ENCODE peak calls at places on chromosomes 2 and 18, in seven cellular contexts. N is lung, F is cardiac muscle cell, S is ovary, K is lower lobe of right lung, L is bronchial epithelial cell, M is fibroblast of lung. V is an unnamed sample.

GRCh38 chr2:68463287-68463877 is 3.7 kb downstream of the FBXO48 start:
- DNase-seq in N (no peak), F (peak; percentile 76), S (no peak), K (no peak), L (peak; percentile 66), M (peak; percentile 46), V (no peak)

GRCh38 chr2:241859436-241860183 is 916 bp upstream of the PDCD1 start:
- DNase-seq in N (no peak), F (no peak), S (peak; percentile 86), K (peak; percentile 47), L (no peak), M (no peak), V (peak; percentile 58)

GRCh38 chr2:185239491-185239890 is 499.1 kb upstream of the FSIP2 start:
- DNase-seq in N (no peak), F (no peak), S (no peak), K (no peak), L (no peak), M (no peak), V (no peak)

GRCh38 chr2:41872646-41873045 is 175.2 kb upstream of the PKDCC start:
- DNase-seq in N (no peak), F (no peak), S (no peak), K (no peak), L (no peak), M (peak; percentile 75), V (no peak)

GRCh38 chr2:109185801-109186570 is 57.0 kb downstream of the SH3RF3 start:
- DNase-seq in N (no peak), F (no peak), S (peak; percentile 70), K (no peak), L (no peak), M (peak; percentile 81), V (peak; percentile 81)

GRCh38 chr2:20490300-20491181 is 43.7 kb downstream of the RHOB start:
- DNase-seq in N (peak; percentile 35), F (no peak), S (peak; percentile 71), K (no peak), L (peak; percentile 95), M (peak; percentile 99), V (peak; percentile 85)

GRCh38 chr2:185035906-185036305 is 437.6 kb downstream of the ZNF804A start:
- DNase-seq in N (no peak), F (no peak), S (no peak), K (no peak), L (no peak), M (no peak), V (no peak)

GRCh38 chr18:50870138-50870845 is 8.6 kb upstream of the ME2 start:
- DNase-seq in N (peak; percentile 68), F (no peak), S (no peak), K (peak; percentile 61), L (peak; percentile 99), M (peak; percentile 85), V (no peak)

GRCh38 chr2:140356697-140357096 is 1576.5 kb upstream of the NXPH2 start:
- DNase-seq in N (no peak), F (no peak), S (no peak), K (no peak), L (no peak), M (no peak), V (no peak)

GRCh38 chr2:233100192-233100998 is 40.3 kb downstream of the INPP5D start:
- DNase-seq in N (no peak), F (no peak), S (no peak), K (no peak), L (no peak), M (no peak), V (no peak)

GRCh38 chr2:98825404-98825803 is 94.5 kb upstream of the MGAT4A start:
- DNase-seq in N (no peak), F (no peak), S (no peak), K (no peak), L (no peak), M (no peak), V (no peak)

GRCh38 chr2:153077311-153077710 is 358.9 kb downstream of the ARL6IP6 start:
- DNase-seq in N (no peak), F (no peak), S (no peak), K (no peak), L (no peak), M (no peak), V (no peak)

GRCh38 chr2:9336209-9336533 is 87.2 kb downstream of the ITGB1BP1 start:
- DNase-seq in N (no peak), F (no peak), S (no peak), K (no peak), L (no peak), M (peak; percentile 55), V (no peak)

GRCh38 chr2:179440642-179441251 is 176.1 kb upstream of the SESTD1 start:
- DNase-seq in N (no peak), F (no peak), S (no peak), K (no peak), L (peak; percentile 38), M (peak; percentile 23), V (no peak)

GRCh38 chr2:19810148-19810547 is 91.6 kb downstream of the TTC32 start:
- DNase-seq in N (no peak), F (no peak), S (no peak), K (no peak), L (no peak), M (no peak), V (no peak)

GRCh38 chr2:11124760-11125068 is 30.6 kb upstream of the SLC66A3 start:
- DNase-seq in N (no peak), F (no peak), S (no peak), K (no peak), L (no peak), M (no peak), V (no peak)

GRCh38 chr18:46071894-46072867 is at the start of gene PSTPIP2:
- DNase-seq in N (peak; percentile 78), F (peak; percentile 82), S (peak; percentile 69), K (peak; percentile 90), L (no peak), M (peak; percentile 68), V (peak; percentile 84)

GRCh38 chr18:45978084-45978483 is 11.0 kb upstream of the EPG5 start:
- DNase-seq in N (no peak), F (no peak), S (no peak), K (no peak), L (peak; percentile 13), M (no peak), V (no peak)

GRCh38 chr18:346607-347006 is 78.8 kb upstream of the THOC1 start:
- DNase-seq in N (no peak), F (no peak), S (no peak), K (no peak), L (no peak), M (no peak), V (no peak)

GRCh38 chr2:218010116-218010837 is 7.5 kb upstream of the TNS1 start:
- DNase-seq in N (peak; percentile 36), F (peak; percentile 66), S (peak; percentile 83), K (peak; percentile 58), L (no peak), M (peak; percentile 48), V (peak; percentile 82)

GRCh38 chr2:36568533-36569246 is 29.3 kb downstream of the FEZ2 start:
- DNase-seq in N (no peak), F (no peak), S (no peak), K (no peak), L (peak; percentile 84), M (peak; percentile 79), V (no peak)

DNA sequence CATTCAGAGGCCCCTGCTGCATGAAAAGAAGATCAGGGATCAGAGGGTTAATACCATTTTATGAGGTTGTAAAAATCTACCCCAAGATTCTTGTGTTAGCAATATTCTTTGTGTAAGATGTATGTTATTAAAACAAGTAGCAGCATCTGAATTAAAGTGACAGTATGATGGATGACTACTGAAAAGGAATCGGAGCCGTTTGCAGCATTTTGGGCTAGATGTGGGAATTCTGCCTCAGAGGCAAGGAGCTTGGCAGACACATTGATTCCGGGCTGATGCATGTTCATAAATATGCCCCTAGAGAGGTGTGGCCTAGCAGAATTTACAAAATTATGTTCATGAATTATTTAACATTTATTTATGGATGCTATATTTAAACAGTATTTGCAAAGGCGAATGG is 389.0 kb upstream of the ETAA1 start:
- DNase-seq in N (no peak), F (no peak), S (no peak), K (no peak), L (no peak), M (peak; percentile 32), V (no peak)
- H3K4me3 ChIP-seq in N (no peak overlapping the region), F (no peak overlapping the region), S (no peak overlapping the region), K (no peak overlapping the region), L (no peak overlapping the region), M (no peak overlapping the region), V (no peak overlapping the region)

GRCh38 chr2:222609391-222609790 is 46.5 kb downstream of the FARSB start:
- DNase-seq in N (no peak), F (no peak), S (no peak), K (no peak), L (no peak), M (peak; percentile 23), V (no peak)
- H3K4me3 ChIP-seq in N (no peak overlapping the region), F (no peak overlapping the region), S (no peak overlapping the region), K (no peak overlapping the region), L (no peak overlapping the region), M (no peak overlapping the region), V (no peak overlapping the region)

GRCh38 chr2:168912466-168913170 is 11.5 kb downstream of the G6PC2 start:
- DNase-seq in N (no peak), F (peak; percentile 12), S (peak; percentile 39), K (no peak), L (no peak), M (peak; percentile 48), V (peak; percentile 70)
- H3K4me3 ChIP-seq in N (no peak overlapping the region), F (no peak overlapping the region), S (no peak overlapping the region), K (no peak overlapping the region), L (no peak overlapping the region), M (peak overlapping the region; percentile 38), V (peak overlapping the region; percentile 52)

DNA sequence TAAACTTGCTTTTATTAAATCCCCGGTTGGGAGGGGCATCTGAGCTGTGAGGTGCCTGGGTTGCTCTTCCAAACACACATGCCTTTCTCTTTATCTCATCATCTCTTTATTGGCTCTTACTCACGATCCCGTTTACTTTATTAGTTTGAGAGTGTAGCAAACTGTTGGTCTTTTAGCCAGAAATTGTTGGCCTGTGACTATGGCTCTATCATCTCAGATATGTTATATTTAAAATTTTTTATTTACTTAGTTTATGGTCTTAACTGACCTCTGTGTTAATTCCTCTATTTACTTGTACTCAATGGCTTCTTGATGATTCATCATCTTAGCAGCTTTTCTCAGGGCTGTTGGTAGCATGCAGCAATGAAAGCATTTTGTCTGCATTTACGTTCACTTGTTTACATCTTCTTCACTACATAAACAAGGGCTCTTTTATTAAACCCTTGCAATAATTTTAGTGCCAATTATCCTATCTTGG is 408.4 kb downstream of the HRH4 start:
- DNase-seq in N (no peak), F (no peak), S (no peak), K (no peak), L (peak; percentile 5), M (peak; percentile 11), V (no peak)
- H3K4me3 ChIP-seq in N (no peak overlapping the region), F (no peak overlapping the region), S (no peak overlapping the region), K (no peak overlapping the region), L (no peak overlapping the region), M (no peak overlapping the region), V (no peak overlapping the region)

DNA sequence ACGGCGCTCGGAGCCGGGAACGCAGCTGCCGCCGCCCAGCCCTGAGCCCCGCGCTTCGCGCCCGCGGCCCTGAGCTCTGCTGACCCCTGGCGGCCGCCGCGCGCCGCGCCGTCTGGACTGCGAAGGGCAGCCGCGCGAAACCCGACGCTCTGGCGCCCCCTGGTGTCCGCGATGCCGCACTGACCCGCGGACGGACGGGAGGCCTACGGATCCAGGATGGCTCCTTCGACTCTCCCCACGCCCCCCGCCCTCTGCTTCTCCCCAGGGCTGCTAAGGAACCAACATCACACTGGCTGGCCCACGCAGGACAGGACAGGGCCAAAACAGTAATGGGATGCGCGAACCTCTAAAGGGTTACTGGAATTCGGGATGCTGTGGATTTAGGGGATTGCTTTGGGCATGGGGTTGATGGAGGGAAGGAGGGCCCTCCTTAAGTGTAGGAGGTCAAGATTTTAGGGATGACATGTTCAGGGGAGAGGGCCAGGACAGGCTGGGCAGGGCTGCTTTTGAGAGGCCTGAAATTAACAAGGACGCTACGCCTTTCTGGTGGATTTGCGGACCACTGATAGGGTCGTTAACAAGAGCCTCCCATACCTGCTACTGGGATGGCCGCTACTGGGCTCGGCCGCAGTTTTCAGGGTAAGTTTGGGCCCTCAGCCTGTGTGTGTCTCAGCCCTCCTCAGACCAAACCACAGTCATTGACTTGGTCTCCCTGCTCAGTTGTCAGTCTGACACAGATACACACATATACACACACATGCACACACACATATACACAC is 181.1 kb downstream of the SMAD2 start:
- DNase-seq in N (peak; percentile 70), F (peak; percentile 83), S (peak; percentile 79), K (peak; percentile 88), L (peak; percentile 39), M (peak; percentile 44), V (peak; percentile 81)
- H3K4me3 ChIP-seq in N (no peak overlapping the region), F (peak overlapping the region; percentile 19), S (peak overlapping the region; percentile 39), K (peak overlapping the region; percentile 39), L (no peak overlapping the region), M (peak overlapping the region; percentile 50), V (peak overlapping the region; percentile 54)